ENCODE peak calls at places on chromosome 19, in five cellular contexts. One of them, this sample, is unnamed.

GRCh38 chr19:35166100-35167063 is 11.8 kb downstream of the FXYD5 start:
- DNase-seq in DMS153: no peak
- DNase-seq in NCI-H1436 treated with DMSO at 0.1 percent for 48 hours: no peak
- DNase-seq in myocyte: no peak
- DNase-seq in germinal center: no peak
- DNase-seq in this sample: no peak

GRCh38 chr19:35066691-35067563 is 25.4 kb downstream of the HPN start:
- DNase-seq in germinal center: peak
- DNase-seq in DMS153: peak
- DNase-seq in NCI-H1436 treated with DMSO at 0.1 percent for 48 hours: no peak
- DNase-seq in myocyte: peak
- DNase-seq in this sample: peak

GRCh38 chr19:39297931-39298634 is 1.9 kb downstream of the IFNL1 start:
- DNase-seq in germinal center: no peak
- DNase-seq in DMS153: no peak
- DNase-seq in myocyte: no peak
- DNase-seq in NCI-H1436 treated with DMSO at 0.1 percent for 48 hours: no peak
- DNase-seq in this sample: no peak

GRCh38 chr19:50664204-50664603 is 15.0 kb downstream of the C19orf81 start:
- DNase-seq in germinal center: no peak
- DNase-seq in NCI-H1436 treated with DMSO at 0.1 percent for 48 hours: no peak
- DNase-seq in DMS153: no peak
- DNase-seq in myocyte: no peak
- DNase-seq in this sample: no peak

GRCh38 chr19:8451377-8451776 is 6.6 kb downstream of the HNRNPM start:
- DNase-seq in germinal center: no peak
- DNase-seq in NCI-H1436 treated with DMSO at 0.1 percent for 48 hours: no peak
- DNase-seq in myocyte: no peak
- DNase-seq in DMS153: no peak
- DNase-seq in this sample: no peak

GRCh38 chr19:1133471-1133929 is 29.7 kb downstream of the GPX4 start:
- DNase-seq in germinal center: peak
- DNase-seq in DMS153: no peak
- DNase-seq in myocyte: no peak
- DNase-seq in NCI-H1436 treated with DMSO at 0.1 percent for 48 hours: no peak
- DNase-seq in this sample: no peak

GRCh38 chr19:49816616-49817015 is 1.5 kb upstream of the MED25 start:
- DNase-seq in NCI-H1436 treated with DMSO at 0.1 percent for 48 hours: no peak
- DNase-seq in DMS153: no peak
- DNase-seq in germinal center: no peak
- DNase-seq in myocyte: no peak
- DNase-seq in this sample: no peak

GRCh38 chr19:57708641-57709354 is at the start of gene ZNF154:
- DNase-seq in DMS153: no peak
- DNase-seq in myocyte: peak
- DNase-seq in germinal center: peak
- DNase-seq in NCI-H1436 treated with DMSO at 0.1 percent for 48 hours: no peak
- DNase-seq in this sample: no peak

GRCh38 chr19:33389574-33390119 is 16.1 kb downstream of the CEBPG start:
- DNase-seq in myocyte: no peak
- DNase-seq in NCI-H1436 treated with DMSO at 0.1 percent for 48 hours: no peak
- DNase-seq in germinal center: no peak
- DNase-seq in DMS153: no peak
- DNase-seq in this sample: no peak